ENCODE peak calls at places on chromosomes 3 and 15, in six cellular contexts. Q is HFF-Myc, O is GM12865, R is cardiac muscle cell, H is MCF 10A, A is AG09309. C is an unnamed sample.

GRCh38 chr3:3212781-3213416 is 33.4 kb upstream of the CRBN start:
- DNase-seq in Q (no peak), O (no peak), R (no peak), H (peak), A (no peak), C (no peak)

GRCh38 chr15:84915011-84915958 is 30.8 kb downstream of the SLC28A1 start:
- DNase-seq in Q (peak), O (peak), R (peak), H (peak), A (peak), C (peak)

GRCh38 chr3:190375250-190375649 is 12.7 kb upstream of the CLDN16 start:
- DNase-seq in Q (no peak), O (no peak), R (no peak), H (no peak), A (no peak), C (no peak)

GRCh38 chr3:37558580-37558979 is 303.1 kb upstream of the CTDSPL start:
- DNase-seq in Q (no peak), O (no peak), R (no peak), H (no peak), A (no peak), C (no peak)

GRCh38 chr3:71885001-71885400 is 100.1 kb upstream of the PROK2 start:
- DNase-seq in Q (no peak), O (no peak), R (no peak), H (no peak), A (no peak), C (no peak)

GRCh38 chr3:64687781-64688515 is at the start of gene ADAMTS9:
- DNase-seq in Q (no peak), O (no peak), R (peak), H (peak), A (no peak), C (peak)

GRCh38 chr3:14209596-14210280 is 31.1 kb downstream of the LSM3 start:
- DNase-seq in Q (no peak), O (no peak), R (no peak), H (no peak), A (no peak), C (no peak)

GRCh38 chr15:88542342-88542733 is 4.1 kb downstream of the DET1 start:
- DNase-seq in Q (peak), O (no peak), R (peak), H (no peak), A (no peak), C (peak)

GRCh38 chr15:82679626-82680199 is 30.0 kb downstream of the AP3B2 start:
- DNase-seq in Q (no peak), O (no peak), R (no peak), H (no peak), A (no peak), C (no peak)

GRCh38 chr15:69757186-69757585 is 304.6 kb downstream of the RPLP1 start:
- DNase-seq in Q (no peak), O (no peak), R (no peak), H (peak), A (no peak), C (no peak)

GRCh38 chr3:133827136-133827535 is 21.5 kb downstream of the SRPRB start:
- DNase-seq in Q (no peak), O (no peak), R (no peak), H (no peak), A (no peak), C (no peak)

GRCh38 chr3:149964296-149964695 is 6.4 kb downstream of the PFN2 start:
- DNase-seq in Q (no peak), O (no peak), R (no peak), H (no peak), A (no peak), C (no peak)

GRCh38 chr3:122577409-122578028 is at the start of gene PARP15:
- DNase-seq in Q (no peak), O (peak), R (peak), H (no peak), A (no peak), C (no peak)

GRCh38 chr15:85771781-85772445 is 22.8 kb downstream of the KLHL25 start:
- DNase-seq in Q (no peak), O (no peak), R (no peak), H (peak), A (peak), C (no peak)

GRCh38 chr3:195093731-195094130 is 177.2 kb downstream of the XXYLT1 start:
- DNase-seq in Q (no peak), O (no peak), R (no peak), H (no peak), A (no peak), C (no peak)

GRCh38 chr3:43286886-43287301 is 554 bp downstream of the SNRK start:
- DNase-seq in Q (no peak), O (peak), R (peak), H (peak), A (no peak), C (no peak)

GRCh38 chr15:98776607-98777281 is 128.4 kb downstream of the IGF1R start:
- DNase-seq in Q (peak), O (peak), R (peak), H (no peak), A (no peak), C (no peak)

GRCh38 chr3:69420781-69421520 is 35.1 kb upstream of the FRMD4B start:
- DNase-seq in Q (no peak), O (no peak), R (no peak), H (peak), A (no peak), C (no peak)

GRCh38 chr15:70480196-70480856 is 283.0 kb downstream of the UACA start:
- DNase-seq in Q (no peak), O (peak), R (no peak), H (no peak), A (no peak), C (no peak)

C was measured in skeletal muscle cell.